ENCODE peak calls at places on chromosomes 2 and 18, in ten cellular contexts. One of them, this sample, is unnamed.

GRCh38 chr2:60530660-60531276 is 22.7 kb downstream of the BCL11A start:
- DNase-seq in Caki2: peak; percentile 50
- DNase-seq in fibroblast of mammary gland: no peak
- DNase-seq in activated CD4-positive, CD25-positive, alpha-beta regulatory T cell: no peak
- DNase-seq in fibroblast of lung: peak; percentile 67
- DNase-seq in non-pigmented ciliary epithelial cell: no peak
- DNase-seq in EL: no peak
- DNase-seq in NCI-H345: peak; percentile 89
- DNase-seq in heart left ventricle: peak; percentile 56
- DNase-seq in NCI-H2081: peak; percentile 83
- DNase-seq in this sample: peak; percentile 75

GRCh38 chr18:70709124-70709523 is 420.3 kb downstream of the SOCS6 start:
- DNase-seq in fibroblast of lung: no peak
- DNase-seq in fibroblast of mammary gland: no peak
- DNase-seq in NCI-H345: no peak
- DNase-seq in NCI-H2081: no peak
- DNase-seq in activated CD4-positive, CD25-positive, alpha-beta regulatory T cell: no peak
- DNase-seq in EL: no peak
- DNase-seq in Caki2: no peak
- DNase-seq in non-pigmented ciliary epithelial cell: no peak
- DNase-seq in heart left ventricle: no peak
- DNase-seq in this sample: no peak

GRCh38 chr2:38535745-38536506 is 66.8 kb downstream of the HNRNPLL start:
- DNase-seq in non-pigmented ciliary epithelial cell: no peak
- DNase-seq in NCI-H2081: peak; percentile 74
- DNase-seq in EL: peak; percentile 70
- DNase-seq in activated CD4-positive, CD25-positive, alpha-beta regulatory T cell: peak; percentile 82
- DNase-seq in NCI-H345: peak; percentile 76
- DNase-seq in fibroblast of mammary gland: peak; percentile 58
- DNase-seq in Caki2: peak; percentile 50
- DNase-seq in fibroblast of lung: peak; percentile 60
- DNase-seq in heart left ventricle: peak; percentile 80
- DNase-seq in this sample: peak; percentile 28

GRCh38 chr18:30406728-30407127 is 635.8 kb downstream of the DSC3 start:
- DNase-seq in NCI-H2081: no peak
- DNase-seq in activated CD4-positive, CD25-positive, alpha-beta regulatory T cell: no peak
- DNase-seq in fibroblast of mammary gland: no peak
- DNase-seq in Caki2: no peak
- DNase-seq in NCI-H345: no peak
- DNase-seq in EL: no peak
- DNase-seq in non-pigmented ciliary epithelial cell: no peak
- DNase-seq in fibroblast of lung: peak; percentile 0
- DNase-seq in heart left ventricle: no peak
- DNase-seq in this sample: no peak

GRCh38 chr2:73289304-73289703 is 4.0 kb downstream of the EGR4 start:
- DNase-seq in fibroblast of lung: no peak
- DNase-seq in activated CD4-positive, CD25-positive, alpha-beta regulatory T cell: no peak
- DNase-seq in NCI-H345: no peak
- DNase-seq in fibroblast of mammary gland: no peak
- DNase-seq in non-pigmented ciliary epithelial cell: no peak
- DNase-seq in heart left ventricle: no peak
- DNase-seq in Caki2: no peak
- DNase-seq in EL: no peak
- DNase-seq in NCI-H2081: no peak
- DNase-seq in this sample: no peak

GRCh38 chr2:23121968-23122648 is 262.9 kb upstream of the KLHL29 start:
- DNase-seq in fibroblast of mammary gland: no peak
- DNase-seq in EL: no peak
- DNase-seq in non-pigmented ciliary epithelial cell: no peak
- DNase-seq in activated CD4-positive, CD25-positive, alpha-beta regulatory T cell: no peak
- DNase-seq in NCI-H2081: no peak
- DNase-seq in Caki2: peak; percentile 19
- DNase-seq in NCI-H345: no peak
- DNase-seq in heart left ventricle: no peak
- DNase-seq in fibroblast of lung: no peak
- DNase-seq in this sample: no peak

GRCh38 chr2:96153991-96154431 is 8.8 kb upstream of the DUSP2 start:
- DNase-seq in EL: no peak
- DNase-seq in non-pigmented ciliary epithelial cell: no peak
- DNase-seq in activated CD4-positive, CD25-positive, alpha-beta regulatory T cell: no peak
- DNase-seq in fibroblast of mammary gland: no peak
- DNase-seq in Caki2: no peak
- DNase-seq in fibroblast of lung: no peak
- DNase-seq in NCI-H2081: no peak
- DNase-seq in NCI-H345: no peak
- DNase-seq in heart left ventricle: no peak
- DNase-seq in this sample: no peak

GRCh38 chr2:174632847-174633620 is 35.4 kb upstream of the WIPF1 start:
- DNase-seq in heart left ventricle: no peak
- DNase-seq in fibroblast of lung: peak; percentile 24
- DNase-seq in activated CD4-positive, CD25-positive, alpha-beta regulatory T cell: no peak
- DNase-seq in EL: peak; percentile 46
- DNase-seq in non-pigmented ciliary epithelial cell: no peak
- DNase-seq in NCI-H2081: no peak
- DNase-seq in NCI-H345: no peak
- DNase-seq in Caki2: no peak
- DNase-seq in fibroblast of mammary gland: peak; percentile 31
- DNase-seq in this sample: no peak

GRCh38 chr2:52572469-52572894 is 1195.1 kb upstream of the CHAC2 start:
- DNase-seq in fibroblast of lung: no peak
- DNase-seq in EL: no peak
- DNase-seq in heart left ventricle: no peak
- DNase-seq in activated CD4-positive, CD25-positive, alpha-beta regulatory T cell: no peak
- DNase-seq in non-pigmented ciliary epithelial cell: no peak
- DNase-seq in NCI-H345: no peak
- DNase-seq in Caki2: no peak
- DNase-seq in NCI-H2081: no peak
- DNase-seq in fibroblast of mammary gland: no peak
- DNase-seq in this sample: no peak

GRCh38 chr2:86274265-86274917 is 63.0 kb downstream of the REEP1 start:
- DNase-seq in Caki2: peak; percentile 62
- DNase-seq in NCI-H345: no peak
- DNase-seq in heart left ventricle: no peak
- DNase-seq in fibroblast of lung: peak; percentile 77
- DNase-seq in activated CD4-positive, CD25-positive, alpha-beta regulatory T cell: no peak
- DNase-seq in fibroblast of mammary gland: peak; percentile 80
- DNase-seq in non-pigmented ciliary epithelial cell: peak; percentile 36
- DNase-seq in EL: peak; percentile 79
- DNase-seq in NCI-H2081: no peak
- DNase-seq in this sample: no peak

GRCh38 chr18:51417643-51418483 is 220.4 kb upstream of the MEX3C start:
- DNase-seq in EL: no peak
- DNase-seq in fibroblast of mammary gland: no peak
- DNase-seq in Caki2: no peak
- DNase-seq in heart left ventricle: no peak
- DNase-seq in non-pigmented ciliary epithelial cell: no peak
- DNase-seq in NCI-H2081: no peak
- DNase-seq in NCI-H345: no peak
- DNase-seq in fibroblast of lung: no peak
- DNase-seq in activated CD4-positive, CD25-positive, alpha-beta regulatory T cell: no peak
- DNase-seq in this sample: no peak

GRCh38 chr2:100247256-100248043 is 74.9 kb downstream of the LONRF2 start:
- DNase-seq in fibroblast of lung: no peak
- DNase-seq in NCI-H345: peak; percentile 86
- DNase-seq in Caki2: no peak
- DNase-seq in NCI-H2081: no peak
- DNase-seq in non-pigmented ciliary epithelial cell: no peak
- DNase-seq in heart left ventricle: no peak
- DNase-seq in activated CD4-positive, CD25-positive, alpha-beta regulatory T cell: no peak
- DNase-seq in EL: no peak
- DNase-seq in fibroblast of mammary gland: no peak
- DNase-seq in this sample: no peak

GRCh38 chr2:104861295-104862060 is 7.6 kb downstream of the POU3F3 start:
- DNase-seq in heart left ventricle: no peak
- DNase-seq in NCI-H2081: no peak
- DNase-seq in non-pigmented ciliary epithelial cell: no peak
- DNase-seq in Caki2: peak; percentile 76
- DNase-seq in NCI-H345: peak; percentile 70
- DNase-seq in EL: no peak
- DNase-seq in activated CD4-positive, CD25-positive, alpha-beta regulatory T cell: no peak
- DNase-seq in fibroblast of mammary gland: no peak
- DNase-seq in fibroblast of lung: no peak
- DNase-seq in this sample: no peak

GRCh38 chr2:209368924-209369323 is 54.9 kb upstream of the MAP2 start:
- DNase-seq in heart left ventricle: peak; percentile 42
- DNase-seq in Caki2: peak; percentile 92
- DNase-seq in EL: peak; percentile 99
- DNase-seq in activated CD4-positive, CD25-positive, alpha-beta regulatory T cell: no peak
- DNase-seq in NCI-H345: no peak
- DNase-seq in fibroblast of lung: peak; percentile 100
- DNase-seq in fibroblast of mammary gland: peak; percentile 87
- DNase-seq in NCI-H2081: no peak
- DNase-seq in non-pigmented ciliary epithelial cell: peak; percentile 95
- DNase-seq in this sample: no peak

GRCh38 chr2:178397002-178397605 is 53.9 kb downstream of the PRKRA start:
- DNase-seq in non-pigmented ciliary epithelial cell: no peak
- DNase-seq in EL: peak; percentile 56
- DNase-seq in heart left ventricle: no peak
- DNase-seq in activated CD4-positive, CD25-positive, alpha-beta regulatory T cell: no peak
- DNase-seq in fibroblast of mammary gland: peak; percentile 64
- DNase-seq in fibroblast of lung: peak; percentile 26
- DNase-seq in NCI-H2081: peak; percentile 47
- DNase-seq in NCI-H345: peak; percentile 55
- DNase-seq in Caki2: peak; percentile 14
- DNase-seq in this sample: peak; percentile 78

GRCh38 chr18:76558881-76559667 is 64.0 kb upstream of the ZNF516 start:
- DNase-seq in heart left ventricle: no peak
- DNase-seq in Caki2: peak; percentile 69
- DNase-seq in fibroblast of lung: peak; percentile 60
- DNase-seq in EL: no peak
- DNase-seq in non-pigmented ciliary epithelial cell: no peak
- DNase-seq in NCI-H2081: no peak
- DNase-seq in activated CD4-positive, CD25-positive, alpha-beta regulatory T cell: no peak
- DNase-seq in NCI-H345: no peak
- DNase-seq in fibroblast of mammary gland: peak; percentile 22
- DNase-seq in this sample: no peak

GRCh38 chr2:170669909-170670308 is 45.2 kb upstream of the SP5 start:
- DNase-seq in non-pigmented ciliary epithelial cell: no peak
- DNase-seq in activated CD4-positive, CD25-positive, alpha-beta regulatory T cell: no peak
- DNase-seq in fibroblast of mammary gland: no peak
- DNase-seq in NCI-H2081: no peak
- DNase-seq in Caki2: no peak
- DNase-seq in NCI-H345: no peak
- DNase-seq in fibroblast of lung: no peak
- DNase-seq in heart left ventricle: no peak
- DNase-seq in EL: no peak
- DNase-seq in this sample: no peak

GRCh38 chr2:71100195-71100964 is 29.6 kb downstream of the MCEE start:
- DNase-seq in NCI-H345: peak; percentile 39
- DNase-seq in heart left ventricle: peak; percentile 22
- DNase-seq in NCI-H2081: no peak
- DNase-seq in fibroblast of mammary gland: peak; percentile 72
- DNase-seq in non-pigmented ciliary epithelial cell: no peak
- DNase-seq in Caki2: peak; percentile 26
- DNase-seq in EL: peak; percentile 60
- DNase-seq in activated CD4-positive, CD25-positive, alpha-beta regulatory T cell: no peak
- DNase-seq in fibroblast of lung: peak; percentile 58
- DNase-seq in this sample: peak; percentile 46

GRCh38 chr2:38947241-38948239 is 57.9 kb downstream of the ARHGEF33 start:
- DNase-seq in fibroblast of mammary gland: peak; percentile 74
- DNase-seq in Caki2: peak; percentile 92
- DNase-seq in fibroblast of lung: peak; percentile 70
- DNase-seq in heart left ventricle: peak; percentile 50
- DNase-seq in activated CD4-positive, CD25-positive, alpha-beta regulatory T cell: peak; percentile 24
- DNase-seq in NCI-H2081: peak; percentile 80
- DNase-seq in EL: peak; percentile 70
- DNase-seq in non-pigmented ciliary epithelial cell: no peak
- DNase-seq in NCI-H345: peak; percentile 72
- DNase-seq in this sample: peak; percentile 86

GRCh38 chr2:221518201-221518936 is 53.7 kb downstream of the EPHA4 start:
- DNase-seq in activated CD4-positive, CD25-positive, alpha-beta regulatory T cell: no peak
- DNase-seq in fibroblast of lung: peak; percentile 86
- DNase-seq in Caki2: no peak
- DNase-seq in non-pigmented ciliary epithelial cell: peak; percentile 45
- DNase-seq in fibroblast of mammary gland: no peak
- DNase-seq in NCI-H2081: no peak
- DNase-seq in heart left ventricle: no peak
- DNase-seq in EL: peak; percentile 25
- DNase-seq in NCI-H345: no peak
- DNase-seq in this sample: no peak

GRCh38 chr2:238100049-238100820 is at the start of gene ESPNL:
- DNase-seq in non-pigmented ciliary epithelial cell: no peak
- DNase-seq in fibroblast of mammary gland: no peak
- DNase-seq in fibroblast of lung: no peak
- DNase-seq in Caki2: peak; percentile 32
- DNase-seq in NCI-H2081: no peak
- DNase-seq in heart left ventricle: no peak
- DNase-seq in EL: no peak
- DNase-seq in NCI-H345: no peak
- DNase-seq in activated CD4-positive, CD25-positive, alpha-beta regulatory T cell: no peak
- DNase-seq in this sample: no peak

GRCh38 chr2:113876503-113877387 is 13.1 kb upstream of the ACTR3 start:
- DNase-seq in EL: no peak
- DNase-seq in heart left ventricle: no peak
- DNase-seq in fibroblast of mammary gland: no peak
- DNase-seq in non-pigmented ciliary epithelial cell: no peak
- DNase-seq in fibroblast of lung: peak; percentile 71
- DNase-seq in NCI-H2081: peak; percentile 91
- DNase-seq in NCI-H345: peak; percentile 97
- DNase-seq in activated CD4-positive, CD25-positive, alpha-beta regulatory T cell: peak; percentile 6
- DNase-seq in Caki2: no peak
- DNase-seq in this sample: no peak

GRCh38 chr2:120515759-120516295 is 169.9 kb downstream of the INHBB start:
- DNase-seq in fibroblast of mammary gland: no peak
- DNase-seq in non-pigmented ciliary epithelial cell: no peak
- DNase-seq in NCI-H345: no peak
- DNase-seq in fibroblast of lung: no peak
- DNase-seq in EL: no peak
- DNase-seq in activated CD4-positive, CD25-positive, alpha-beta regulatory T cell: no peak
- DNase-seq in Caki2: no peak
- DNase-seq in heart left ventricle: no peak
- DNase-seq in NCI-H2081: no peak
- DNase-seq in this sample: no peak

GRCh38 chr2:21820271-21820670 is 696.5 kb downstream of the TDRD15 start:
- DNase-seq in NCI-H345: no peak
- DNase-seq in non-pigmented ciliary epithelial cell: no peak
- DNase-seq in heart left ventricle: no peak
- DNase-seq in fibroblast of mammary gland: no peak
- DNase-seq in Caki2: no peak
- DNase-seq in EL: peak; percentile 58
- DNase-seq in fibroblast of lung: no peak
- DNase-seq in NCI-H2081: no peak
- DNase-seq in activated CD4-positive, CD25-positive, alpha-beta regulatory T cell: no peak
- DNase-seq in this sample: no peak

GRCh38 chr2:197599285-197599965 is 76.0 kb downstream of the RFTN2 start:
- DNase-seq in non-pigmented ciliary epithelial cell: no peak
- DNase-seq in NCI-H345: no peak
- DNase-seq in activated CD4-positive, CD25-positive, alpha-beta regulatory T cell: no peak
- DNase-seq in NCI-H2081: no peak
- DNase-seq in EL: peak; percentile 38
- DNase-seq in fibroblast of lung: peak; percentile 16
- DNase-seq in heart left ventricle: no peak
- DNase-seq in Caki2: no peak
- DNase-seq in fibroblast of mammary gland: peak; percentile 71
- DNase-seq in this sample: peak; percentile 7

GRCh38 chr2:9422321-9423099 is 818 bp downstream of the ITGB1BP1 start:
- DNase-seq in fibroblast of lung: peak; percentile 45
- DNase-seq in Caki2: no peak
- DNase-seq in non-pigmented ciliary epithelial cell: no peak
- DNase-seq in EL: peak; percentile 50
- DNase-seq in NCI-H2081: no peak
- DNase-seq in heart left ventricle: peak; percentile 40
- DNase-seq in activated CD4-positive, CD25-positive, alpha-beta regulatory T cell: no peak
- DNase-seq in fibroblast of mammary gland: peak; percentile 47
- DNase-seq in NCI-H345: peak; percentile 58
- DNase-seq in this sample: no peak

GRCh38 chr2:239944706-239945551 is 80.2 kb downstream of the NDUFA10 start:
- DNase-seq in non-pigmented ciliary epithelial cell: no peak
- DNase-seq in Caki2: no peak
- DNase-seq in EL: no peak
- DNase-seq in fibroblast of lung: peak; percentile 17
- DNase-seq in activated CD4-positive, CD25-positive, alpha-beta regulatory T cell: no peak
- DNase-seq in NCI-H2081: no peak
- DNase-seq in NCI-H345: no peak
- DNase-seq in fibroblast of mammary gland: no peak
- DNase-seq in heart left ventricle: no peak
- DNase-seq in this sample: no peak

GRCh38 chr2:207676827-207677354 is 34.5 kb upstream of the CCNYL1 start:
- DNase-seq in activated CD4-positive, CD25-positive, alpha-beta regulatory T cell: no peak
- DNase-seq in fibroblast of mammary gland: peak; percentile 73
- DNase-seq in EL: peak; percentile 86
- DNase-seq in non-pigmented ciliary epithelial cell: peak; percentile 82
- DNase-seq in NCI-H2081: no peak
- DNase-seq in fibroblast of lung: peak; percentile 92
- DNase-seq in NCI-H345: no peak
- DNase-seq in Caki2: peak; percentile 85
- DNase-seq in heart left ventricle: no peak
- DNase-seq in this sample: no peak

This sample was measured in NCI-H1694.